ENCODE peak calls at places on chromosome 15, in five cellular contexts. M is adrenal gland, J is IMR-90, H is heart right ventricle, C is colonic mucosa. O is an unnamed sample. For H3K4me1, the result is how much of the 10 kb centered on the place peaks cover.

GRCh38 chr15:58410353-58410752 is 21.4 kb upstream of the LIPC start:
- DNase-seq in M (no peak), J (peak), H (peak), C (no peak), O (no peak)

GRCh38 chr15:99438691-99439523 is 126.9 kb upstream of the MEF2A start:
- DNase-seq in M (peak), J (no peak), H (peak), C (no peak), O (peak)

GRCh38 chr15:58447244-58448010 is 15.6 kb downstream of the LIPC start:
- DNase-seq in M (no peak), J (peak), H (no peak), C (no peak), O (no peak)

GRCh38 chr15:89278307-89278706 is 34.5 kb downstream of the FANCI start:
- DNase-seq in M (no peak), J (peak), H (no peak), C (no peak), O (no peak)

GRCh38 chr15:66071621-66072295 is 181.8 kb downstream of the MEGF11 start:
- DNase-seq in M (no peak), J (no peak), H (no peak), C (no peak), O (no peak)

GRCh38 chr15:89654847-89655805 is at the start of gene KIF7:
- DNase-seq in M (no peak), J (peak), H (no peak), C (no peak), O (peak)

GRCh38 chr15:47987908-47988532 is 132.8 kb upstream of the SLC24A5 start:
- DNase-seq in M (no peak), J (peak), H (peak), C (peak), O (peak)

GRCh38 chr15:88247914-88248313 is 8.6 kb downstream of the NTRK3 start:
- DNase-seq in M (no peak), J (no peak), H (no peak), C (no peak), O (no peak)

GRCh38 chr15:81419304-81419943 is 45.4 kb upstream of the TMC3 start:
- DNase-seq in M (no peak), J (peak), H (no peak), C (no peak), O (no peak)

GRCh38 chr15:37045859-37046318 is 54.5 kb downstream of the MEIS2 start:
- DNase-seq in M (no peak), J (no peak), H (no peak), C (no peak), O (no peak)

GRCh38 chr15:62858343-62858742 is 184.2 kb upstream of the TPM1 start:
- DNase-seq in M (no peak), J (no peak), H (no peak), C (no peak), O (no peak)

GRCh38 chr15:22966321-22967083 is 13.7 kb downstream of the CYFIP1 start:
- DNase-seq in M (peak), J (no peak), H (no peak), C (no peak), O (no peak)

GRCh38 chr15:85477730-85478129 is 97.3 kb downstream of the AKAP13 start:
- DNase-seq in M (no peak), J (peak), H (no peak), C (no peak), O (peak)
- H3K4me1 ChIP-seq in M (under half), J (under half), H (half or more), C (under half), O (under half)

GRCh38 chr15:67164401-67164791 is 90.1 kb downstream of the AAGAB start:
- DNase-seq in M (no peak), J (no peak), H (peak), C (no peak), O (no peak)

GRCh38 chr15:67161412-67161811 is 93.0 kb downstream of the AAGAB start:
- DNase-seq in M (no peak), J (no peak), H (no peak), C (no peak), O (no peak)

GRCh38 chr15:67164811-67165652 is 89.4 kb downstream of the AAGAB start:
- DNase-seq in M (no peak), J (peak), H (peak), C (no peak), O (peak)

GRCh38 chr15:67161881-67162280 is 92.6 kb downstream of the AAGAB start:
- DNase-seq in M (no peak), J (no peak), H (no peak), C (no peak), O (no peak)

GRCh38 chr15:67163180-67163579 is 91.3 kb downstream of the AAGAB start:
- DNase-seq in M (no peak), J (no peak), H (no peak), C (no peak), O (no peak)
- H3K4me1 ChIP-seq in M (under half), J (half or more), H (half or more), C (under half), O (under half)

DNA sequence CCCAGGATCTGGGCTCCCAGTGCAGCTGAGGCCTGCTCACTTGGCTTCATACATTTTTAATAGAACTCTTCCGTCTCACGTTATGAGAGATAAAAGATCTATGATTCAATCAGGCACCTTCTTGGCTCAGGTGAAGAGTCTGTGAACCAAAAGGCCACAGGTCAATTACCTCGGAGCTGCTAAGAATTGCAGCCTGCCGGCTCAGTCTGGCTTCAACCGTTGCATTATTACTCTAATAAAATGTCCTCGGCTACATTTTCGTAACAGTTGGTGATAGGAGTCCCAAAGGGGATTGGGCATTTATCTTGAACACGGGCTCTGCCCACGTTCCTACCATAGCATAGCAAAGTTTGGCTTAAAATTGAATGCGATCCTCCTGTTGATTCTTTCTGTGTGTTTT is 176.3 kb downstream of the SLCO3A1 start:
- DNase-seq in M (no peak), J (no peak), H (no peak), C (peak), O (peak)
- H3K4me1 ChIP-seq in M (under half), J (under half), H (half or more), C (under half), O (half or more)

GRCh38 chr15:64806509-64806908 is 18.9 kb downstream of the PIF1 start:
- DNase-seq in M (no peak), J (no peak), H (no peak), C (no peak), O (no peak)
- H3K4me1 ChIP-seq in M (under half), J (under half), H (under half), C (under half), O (under half)

DNA sequence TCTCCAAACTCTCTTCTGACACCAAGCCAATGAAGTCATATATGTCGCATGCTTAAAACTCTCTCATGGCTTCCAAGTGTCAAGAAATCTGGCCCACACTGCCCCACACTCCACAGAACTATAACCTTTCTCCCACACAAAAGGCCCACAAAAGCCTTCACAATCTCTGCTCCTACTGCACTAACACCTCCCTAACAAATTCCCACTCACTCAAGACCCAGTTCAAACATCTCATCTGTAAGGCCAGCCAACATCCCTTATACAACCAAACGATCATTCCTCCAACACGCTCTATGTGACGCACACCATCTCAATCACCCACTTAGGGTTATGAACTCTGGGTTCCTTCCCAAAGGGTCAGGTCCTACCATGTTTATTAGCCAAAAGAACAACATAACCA is 13.5 kb downstream of the TBC1D2B start:
- DNase-seq in M (no peak), J (peak), H (no peak), C (no peak), O (no peak)
- H3K4me1 ChIP-seq in M (half or more), J (under half), H (half or more), C (under half), O (half or more)

DNA sequence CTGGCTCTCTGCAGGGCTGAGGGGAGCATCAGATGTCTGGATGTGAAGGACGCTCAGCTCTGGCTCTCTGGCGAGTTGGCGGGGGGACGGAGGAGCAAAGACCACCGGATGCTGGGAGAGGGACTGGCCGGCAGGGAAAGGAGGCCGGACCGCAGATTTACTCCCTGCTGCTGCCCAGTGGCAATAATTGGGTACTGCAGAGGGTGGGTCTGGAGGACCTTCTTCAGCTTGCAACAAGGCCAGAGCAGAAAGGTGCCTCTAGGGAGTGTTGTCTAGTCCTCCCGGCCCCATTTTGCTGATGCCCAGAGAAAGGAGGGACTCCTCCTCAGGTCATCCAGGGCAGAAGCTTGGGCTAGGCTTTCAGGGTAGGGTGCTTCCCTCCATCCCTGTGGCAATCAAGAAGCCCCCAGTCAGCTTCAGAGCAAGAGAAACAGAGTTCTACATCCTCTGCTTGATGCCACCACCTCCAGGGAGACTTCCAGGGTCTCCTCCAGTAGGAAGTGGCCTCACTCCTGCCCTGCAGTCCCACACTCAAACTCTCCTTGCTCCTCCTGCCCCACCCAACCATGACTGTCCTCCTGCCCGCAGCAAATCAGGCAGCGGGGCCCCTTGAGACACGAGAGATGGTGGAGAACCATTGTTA is 20.3 kb upstream of the CSPG4 start:
- DNase-seq in M (peak), J (peak), H (peak), C (peak), O (peak)
- H3K4me1 ChIP-seq in M (under half), J (under half), H (under half), C (under half), O (half or more)

O was measured in testis.